ENCODE peak calls at places on chromosomes 6 and 20, in five cellular contexts. B is RPMI7951; N is activated B cell treated with CpG ODN at 0.5 μM for 24 hours; D is stimulated activated CD4-positive, alpha-beta T cell treated with anti-CD3 and anti-CD28 coated beads, TNF-alpha, amount 100 ng/mL, for 1 hour; C is A673. Z is an unnamed sample.

GRCh38 chr20:57743450-57744095 is 33.8 kb upstream of the PMEPA1 start:
- DNase-seq in B (no peak), N (no peak), D (no peak), C (no peak), Z (no peak)

GRCh38 chr6:106125925-106126435 is 39.8 kb downstream of the PRDM1 start:
- DNase-seq in B (peak), N (no peak), D (no peak), C (no peak), Z (no peak)

GRCh38 chr6:106735136-106735535 is 105.8 kb downstream of the QRSL1 start:
- DNase-seq in B (no peak), N (no peak), D (no peak), C (no peak), Z (no peak)

GRCh38 chr6:8215631-8216030 is 113.3 kb upstream of the EEF1E1 start:
- DNase-seq in B (peak), N (no peak), D (no peak), C (no peak), Z (no peak)

GRCh38 chr20:49584418-49585382 is 16.8 kb upstream of the PTGIS start:
- DNase-seq in B (no peak), N (no peak), D (no peak), C (no peak), Z (no peak)

GRCh38 chr6:71855406-71855805 is 30.9 kb upstream of the RIMS1 start:
- DNase-seq in B (no peak), N (no peak), D (no peak), C (peak), Z (no peak)

GRCh38 chr6:17494177-17494576 is 100.8 kb downstream of the CAP2 start:
- DNase-seq in B (no peak), N (no peak), D (no peak), C (no peak), Z (no peak)

GRCh38 chr20:33992145-33992922 is 1.4 kb upstream of the RALY start:
- DNase-seq in B (no peak), N (no peak), D (no peak), C (no peak), Z (no peak)

GRCh38 chr6:92820531-92820930 is 598.8 kb downstream of the EPHA7 start:
- DNase-seq in B (no peak), N (no peak), D (no peak), C (peak), Z (peak)

GRCh38 chr6:169231790-169232506 is 21.7 kb downstream of the THBS2 start:
- DNase-seq in B (no peak), N (no peak), D (no peak), C (no peak), Z (no peak)

GRCh38 chr6:53027131-53027718 is 32.1 kb upstream of the GSTA4 start:
- DNase-seq in B (no peak), N (no peak), D (no peak), C (no peak), Z (no peak)

GRCh38 chr20:53922901-53923314 is 147.5 kb downstream of the BCAS1 start:
- DNase-seq in B (no peak), N (no peak), D (no peak), C (no peak), Z (no peak)

GRCh38 chr6:13409991-13410390 is 77.4 kb downstream of the GFOD1 start:
- DNase-seq in B (no peak), N (no peak), D (no peak), C (no peak), Z (no peak)

GRCh38 chr6:10425177-10425972 is 10.5 kb upstream of the TFAP2A start:
- DNase-seq in B (no peak), N (no peak), D (no peak), C (no peak), Z (no peak)

GRCh38 chr20:60211618-60212463 is 253.6 kb downstream of the CDH26 start:
- DNase-seq in B (no peak), N (no peak), D (no peak), C (no peak), Z (no peak)

GRCh38 chr20:8150591-8150990 is 18.5 kb downstream of the PLCB1 start:
- DNase-seq in B (no peak), N (no peak), D (no peak), C (no peak), Z (no peak)

GRCh38 chr6:150694889-150695288 is 95.2 kb downstream of the PLEKHG1 start:
- DNase-seq in B (no peak), N (no peak), D (no peak), C (no peak), Z (no peak)

GRCh38 chr6:25404693-25405169 is 125.6 kb downstream of the CARMIL1 start:
- DNase-seq in B (no peak), N (peak), D (no peak), C (no peak), Z (no peak)

GRCh38 chr6:21395121-21395520 is 198.4 kb upstream of the SOX4 start:
- DNase-seq in B (no peak), N (no peak), D (no peak), C (no peak), Z (no peak)

GRCh38 chr6:83257791-83258190 is 64.6 kb downstream of the RWDD2A start:
- DNase-seq in B (peak), N (no peak), D (no peak), C (no peak), Z (no peak)

GRCh38 chr6:158460602-158461092 is 99.2 kb upstream of the TMEM181 start:
- DNase-seq in B (peak), N (no peak), D (no peak), C (peak), Z (no peak)

Z was measured in NCI-H2081.